ENCODE peak calls at places on chromosomes 4 and X, in six cellular contexts. One of them, this sample, is unnamed.

GRCh38 chrX:24890677-24891076 is 125.1 kb downstream of the ARX start:
- DNase-seq in HepG2: peak; percentile 3
- DNase-seq in H1: no peak
- DNase-seq in GM12878: no peak
- DNase-seq in K562: no peak
- DNase-seq in GM12892: no peak
- DNase-seq in this sample: no peak

GRCh38 chrX:121254336-121254735 is 206.9 kb downstream of the GLUD2 start:
- DNase-seq in GM12892: no peak
- DNase-seq in K562: no peak
- DNase-seq in H1: no peak
- DNase-seq in HepG2: peak; percentile 5
- DNase-seq in GM12878: no peak
- DNase-seq in this sample: no peak

GRCh38 chr4:155780773-155781172 is 22.0 kb downstream of the GUCY1B1 start:
- DNase-seq in H1: no peak
- DNase-seq in HepG2: no peak
- DNase-seq in K562: no peak
- DNase-seq in GM12878: no peak
- DNase-seq in GM12892: no peak
- DNase-seq in this sample: no peak

GRCh38 chrX:16882702-16883486 is 12.7 kb upstream of the RBBP7 start:
- DNase-seq in GM12892: peak; percentile 30
- DNase-seq in H1: peak; percentile 66
- DNase-seq in HepG2: peak; percentile 44
- DNase-seq in GM12878: peak; percentile 37
- DNase-seq in K562: peak; percentile 60
- DNase-seq in this sample: no peak

GRCh38 chrX:370963-371745 is 15.6 kb downstream of the PPP2R3B start:
- DNase-seq in K562: no peak
- DNase-seq in H1: no peak
- DNase-seq in GM12892: no peak
- DNase-seq in HepG2: no peak
- DNase-seq in GM12878: no peak
- DNase-seq in this sample: no peak

GRCh38 chr4:27270435-27270834 is 409.8 kb downstream of the STIM2 start:
- DNase-seq in HepG2: peak; percentile 4
- DNase-seq in H1: no peak
- DNase-seq in GM12878: no peak
- DNase-seq in GM12892: no peak
- DNase-seq in K562: no peak
- DNase-seq in this sample: no peak

GRCh38 chrX:104255465-104255864 is 732 bp upstream of the ESX1 start:
- DNase-seq in GM12892: no peak
- DNase-seq in K562: no peak
- DNase-seq in GM12878: no peak
- DNase-seq in HepG2: no peak
- DNase-seq in H1: peak; percentile 41
- DNase-seq in this sample: no peak

GRCh38 chrX:9466115-9466495 is 1.2 kb downstream of the TBL1X start:
- DNase-seq in HepG2: no peak
- DNase-seq in GM12878: no peak
- DNase-seq in H1: peak; percentile 44
- DNase-seq in GM12892: peak; percentile 23
- DNase-seq in K562: no peak
- DNase-seq in this sample: peak; percentile 13

GRCh38 chr4:24753519-24753918 is 41.9 kb upstream of the SOD3 start:
- DNase-seq in H1: no peak
- DNase-seq in GM12892: no peak
- DNase-seq in HepG2: no peak
- DNase-seq in K562: no peak
- DNase-seq in GM12878: no peak
- DNase-seq in this sample: no peak

GRCh38 chrX:115173181-115173580 is 16.0 kb upstream of the RBMXL3 start:
- DNase-seq in HepG2: no peak
- DNase-seq in H1: no peak
- DNase-seq in GM12892: no peak
- DNase-seq in GM12878: no peak
- DNase-seq in K562: no peak
- DNase-seq in this sample: no peak

GRCh38 chr4:113317523-113317922 is 268.1 kb downstream of the ANK2 start:
- DNase-seq in HepG2: no peak
- DNase-seq in GM12878: no peak
- DNase-seq in H1: no peak
- DNase-seq in GM12892: no peak
- DNase-seq in K562: no peak
- DNase-seq in this sample: no peak

GRCh38 chr4:109067509-109068205 is 234.8 kb downstream of the COL25A1 start:
- DNase-seq in H1: no peak
- DNase-seq in GM12892: no peak
- DNase-seq in GM12878: no peak
- DNase-seq in HepG2: no peak
- DNase-seq in K562: no peak
- DNase-seq in this sample: no peak

GRCh38 chrX:27987862-27988646 is 6.8 kb upstream of the DCAF8L1 start:
- DNase-seq in GM12878: no peak
- DNase-seq in K562: no peak
- DNase-seq in H1: no peak
- DNase-seq in GM12892: no peak
- DNase-seq in HepG2: peak; percentile 5
- DNase-seq in this sample: no peak

GRCh38 chrX:123311486-123311885 is 127.4 kb downstream of the GRIA3 start:
- DNase-seq in GM12878: no peak
- DNase-seq in HepG2: no peak
- DNase-seq in H1: no peak
- DNase-seq in GM12892: no peak
- DNase-seq in K562: no peak
- DNase-seq in this sample: no peak

GRCh38 chr4:52883707-52884669 is 21.9 kb downstream of the RASL11B start:
- DNase-seq in H1: no peak
- DNase-seq in GM12878: no peak
- DNase-seq in HepG2: no peak
- DNase-seq in K562: no peak
- DNase-seq in GM12892: no peak
- DNase-seq in this sample: no peak

GRCh38 chr4:60619531-60620305 is 580.4 kb upstream of the ADGRL3 start:
- DNase-seq in HepG2: no peak
- DNase-seq in K562: no peak
- DNase-seq in H1: no peak
- DNase-seq in GM12878: no peak
- DNase-seq in GM12892: no peak
- DNase-seq in this sample: no peak

GRCh38 chrX:96474357-96475125 is 210.1 kb upstream of the DIAPH2 start:
- DNase-seq in GM12878: no peak
- DNase-seq in HepG2: no peak
- DNase-seq in K562: no peak
- DNase-seq in H1: no peak
- DNase-seq in GM12892: no peak
- DNase-seq in this sample: no peak

GRCh38 chr4:52093466-52093865 is 42.4 kb downstream of the SPATA18 start:
- DNase-seq in H1: no peak
- DNase-seq in HepG2: no peak
- DNase-seq in K562: no peak
- DNase-seq in GM12878: no peak
- DNase-seq in GM12892: no peak
- DNase-seq in this sample: no peak

GRCh38 chr4:72286185-72286584 is 254.4 kb downstream of the NPFFR2 start:
- DNase-seq in H1: no peak
- DNase-seq in HepG2: no peak
- DNase-seq in GM12892: no peak
- DNase-seq in K562: no peak
- DNase-seq in GM12878: no peak
- DNase-seq in this sample: no peak

GRCh38 chr4:48967626-48968025 is 18.4 kb upstream of the CWH43 start:
- DNase-seq in GM12878: no peak
- DNase-seq in H1: no peak
- DNase-seq in K562: no peak
- DNase-seq in GM12892: no peak
- DNase-seq in HepG2: no peak
- DNase-seq in this sample: no peak

GRCh38 chr4:140222175-140222574 is 68.2 kb upstream of the MAML3 start:
- DNase-seq in GM12892: no peak
- DNase-seq in GM12878: no peak
- DNase-seq in H1: no peak
- DNase-seq in K562: no peak
- DNase-seq in HepG2: no peak
- DNase-seq in this sample: no peak

GRCh38 chr4:88737304-88738015 is 39.8 kb upstream of the NAP1L5 start:
- DNase-seq in K562: no peak
- DNase-seq in GM12878: peak; percentile 13
- DNase-seq in H1: no peak
- DNase-seq in GM12892: no peak
- DNase-seq in HepG2: no peak
- DNase-seq in this sample: peak; percentile 7

GRCh38 chrX:10984213-10984612 is 126.9 kb upstream of the HCCS start:
- DNase-seq in GM12892: no peak
- DNase-seq in K562: no peak
- DNase-seq in H1: no peak
- DNase-seq in HepG2: peak; percentile 12
- DNase-seq in GM12878: no peak
- DNase-seq in this sample: no peak

GRCh38 chrX:10983526-10983925 is 127.6 kb upstream of the HCCS start:
- DNase-seq in GM12892: no peak
- DNase-seq in GM12878: no peak
- DNase-seq in HepG2: peak; percentile 39
- DNase-seq in H1: no peak
- DNase-seq in K562: no peak
- DNase-seq in this sample: no peak

GRCh38 chrX:10988653-10989052 is 122.5 kb upstream of the HCCS start:
- DNase-seq in K562: no peak
- DNase-seq in H1: no peak
- DNase-seq in GM12892: no peak
- DNase-seq in HepG2: no peak
- DNase-seq in GM12878: no peak
- DNase-seq in this sample: no peak

GRCh38 chrX:10989386-10989785 is 121.7 kb upstream of the HCCS start:
- DNase-seq in K562: no peak
- DNase-seq in GM12878: no peak
- DNase-seq in HepG2: no peak
- DNase-seq in GM12892: no peak
- DNase-seq in H1: no peak
- DNase-seq in this sample: no peak

DNA sequence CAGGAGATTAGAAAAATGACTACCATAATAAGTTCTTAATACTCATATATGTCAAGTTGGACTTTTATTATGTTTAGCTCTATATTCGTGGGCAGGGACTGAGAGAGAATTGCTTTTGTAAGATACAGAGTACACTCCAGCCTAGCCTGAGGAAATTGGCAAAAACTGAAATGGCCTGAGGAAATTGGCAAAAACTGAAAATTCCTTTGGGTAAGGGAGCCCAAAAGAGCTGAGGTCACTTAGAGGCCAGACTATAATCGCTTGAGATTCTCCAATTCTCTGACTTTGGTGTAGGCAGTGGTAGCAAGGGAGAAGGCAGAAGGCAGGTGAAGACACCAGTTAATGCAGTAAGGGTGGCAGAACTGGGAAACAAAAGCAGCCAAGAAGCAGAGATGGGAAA is 124.5 kb upstream of the HCCS start:
- DNase-seq in GM12892: no peak
- DNase-seq in GM12878: no peak
- DNase-seq in K562: no peak
- DNase-seq in H1: no peak
- DNase-seq in HepG2: no peak
- DNase-seq in this sample: no peak
- TF ChIP-seq TAF1 in GM12892: no peak
- TF ChIP-seq TAF1 in GM12878: no peak
- TF ChIP-seq TAF1 in K562: no peak
- TF ChIP-seq TAF1 in H1: no peak
- TF ChIP-seq TAF1 in HepG2: no peak
- TF ChIP-seq TAF1 in this sample: no peak

GRCh38 chr4:137693641-137694040 is 161.3 kb upstream of the PCDH18 start:
- DNase-seq in HepG2: no peak
- DNase-seq in K562: no peak
- DNase-seq in H1: no peak
- DNase-seq in GM12878: no peak
- DNase-seq in GM12892: no peak
- DNase-seq in this sample: no peak
- TF ChIP-seq POLR2A in HepG2: no peak
- TF ChIP-seq POLR2A in K562: no peak
- TF ChIP-seq POLR2A in H1: no peak
- TF ChIP-seq POLR2A in GM12878: no peak
- TF ChIP-seq POLR2A in GM12892: no peak
- TF ChIP-seq POLR2A in this sample: no peak

GRCh38 chr4:21952549-21952948 is 4.0 kb upstream of the KCNIP4 start:
- DNase-seq in K562: no peak
- DNase-seq in H1: no peak
- DNase-seq in HepG2: no peak
- DNase-seq in GM12892: no peak
- DNase-seq in GM12878: peak; percentile 4
- DNase-seq in this sample: no peak

GRCh38 chr4:21946858-21947257 is 1.7 kb downstream of the KCNIP4 start:
- DNase-seq in K562: no peak
- DNase-seq in GM12892: no peak
- DNase-seq in HepG2: no peak
- DNase-seq in H1: no peak
- DNase-seq in GM12878: no peak
- DNase-seq in this sample: no peak

GRCh38 chr4:21948347-21949072 is at the start of gene KCNIP4:
- DNase-seq in GM12878: no peak
- DNase-seq in HepG2: no peak
- DNase-seq in GM12892: no peak
- DNase-seq in H1: peak; percentile 77
- DNase-seq in K562: no peak
- DNase-seq in this sample: peak; percentile 7

GRCh38 chr4:21949073-21949457 is 493 bp upstream of the KCNIP4 start:
- DNase-seq in GM12878: no peak
- DNase-seq in GM12892: no peak
- DNase-seq in K562: no peak
- DNase-seq in H1: peak; percentile 60
- DNase-seq in HepG2: no peak
- DNase-seq in this sample: no peak

GRCh38 chr4:21947768-21948346 is 715 bp downstream of the KCNIP4 start:
- DNase-seq in GM12878: no peak
- DNase-seq in GM12892: no peak
- DNase-seq in HepG2: no peak
- DNase-seq in K562: no peak
- DNase-seq in H1: no peak
- DNase-seq in this sample: no peak
- TF ChIP-seq TAF1 in GM12878: no peak
- TF ChIP-seq TAF1 in GM12892: no peak
- TF ChIP-seq TAF1 in HepG2: no peak
- TF ChIP-seq TAF1 in K562: no peak
- TF ChIP-seq TAF1 in H1: no peak
- TF ChIP-seq TAF1 in this sample: no peak

GRCh38 chrX:4850312-4850711 is 1136.9 kb upstream of the PRKX start:
- DNase-seq in H1: no peak
- DNase-seq in GM12878: no peak
- DNase-seq in K562: no peak
- DNase-seq in HepG2: no peak
- DNase-seq in GM12892: no peak
- DNase-seq in this sample: no peak

DNA sequence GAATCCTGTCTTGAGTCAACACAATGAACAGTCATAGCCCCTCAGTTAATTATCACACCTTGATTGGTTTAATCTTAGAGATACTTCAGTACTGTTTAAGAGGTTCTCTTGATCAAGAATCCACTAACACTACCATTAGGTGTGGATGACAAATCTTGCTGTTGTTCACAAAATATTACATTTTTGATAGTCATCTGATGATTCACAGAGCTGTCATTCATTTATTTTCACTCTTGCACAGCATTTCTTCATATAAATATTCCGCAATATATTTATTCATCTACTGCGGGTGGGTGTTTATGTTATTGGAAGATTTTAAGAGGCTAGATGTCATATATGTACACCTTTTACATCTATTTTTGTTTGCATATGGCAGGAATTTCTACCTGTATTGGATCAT is 1138.1 kb upstream of the PRKX start:
- DNase-seq in HepG2: no peak
- DNase-seq in GM12892: no peak
- DNase-seq in GM12878: no peak
- DNase-seq in H1: no peak
- DNase-seq in K562: no peak
- DNase-seq in this sample: no peak
- TF ChIP-seq POLR2A in HepG2: no peak
- TF ChIP-seq POLR2A in GM12892: no peak
- TF ChIP-seq POLR2A in GM12878: no peak
- TF ChIP-seq POLR2A in H1: no peak
- TF ChIP-seq POLR2A in K562: no peak
- TF ChIP-seq POLR2A in this sample: no peak